ENCODE peak calls at places on chromosome 10, in seven cellular contexts. E is activated T-cell treated with anti-CD3 and anti-CD28 coated beads, Interleukin-2, amount 50 U/mL, for 1 hour; V is activated T-helper 1 cell treated with anti-CD3 and anti-CD28 coated beads, Interleukin-12 subunit alpha, Interleukin-12 subunit beta, Interleukin-2, Interleukin-4 antibody, amounts not matched to agents 30 ng/mL and 10 ng/mL and 1 ng/mL, durations not matched to agents 14 hours and 24 hours and 36 hours; K is A172; L is hepatic stellate cell; R is ELF-1; A is AG09309. F is an unnamed sample.

GRCh38 chr10:17547026-17547425 is 70.1 kb downstream of the HACD1 start:
- DNase-seq in E (no peak), V (no peak), K (no peak), L (no peak), R (peak), A (no peak), F (peak)

GRCh38 chr10:114261116-114261515 is 22.1 kb downstream of the VWA2 start:
- DNase-seq in E (no peak), V (no peak), K (peak), L (peak), R (no peak), A (peak), F (no peak)

GRCh38 chr10:6267941-6268340 is 65.2 kb downstream of the PFKFB3 start:
- DNase-seq in E (no peak), V (no peak), K (no peak), L (no peak), R (no peak), A (no peak), F (no peak)

GRCh38 chr10:107914450-107915276 is 750.2 kb upstream of the SORCS1 start:
- DNase-seq in E (no peak), V (no peak), K (no peak), L (no peak), R (peak), A (no peak), F (peak)

GRCh38 chr10:106175760-106176377 is 988.6 kb downstream of the SORCS1 start:
- DNase-seq in E (no peak), V (no peak), K (peak), L (no peak), R (no peak), A (no peak), F (no peak)

GRCh38 chr10:132182591-132182990 is 4.2 kb upstream of the DPYSL4 start:
- DNase-seq in E (no peak), V (no peak), K (no peak), L (no peak), R (no peak), A (no peak), F (no peak)

GRCh38 chr10:78763651-78764395 is 304.9 kb upstream of the ZMIZ1 start:
- DNase-seq in E (no peak), V (no peak), K (no peak), L (no peak), R (no peak), A (no peak), F (no peak)

GRCh38 chr10:131753336-131753735 is 147.5 kb upstream of the PPP2R2D start:
- DNase-seq in E (no peak), V (no peak), K (no peak), L (no peak), R (no peak), A (no peak), F (no peak)

GRCh38 chr10:28248092-28248491 is 54.8 kb downstream of the MPP7 start:
- DNase-seq in E (no peak), V (no peak), K (no peak), L (no peak), R (no peak), A (peak), F (no peak)

F was measured in ecto neural progenitor cell.